ENCODE peak calls at places on chromosomes 13 and 19, in four cellular contexts. A is CD8-positive, alpha-beta T cell; O is pancreas; L is astrocyte of the spinal cord. F is an unnamed sample.

GRCh38 chr13:108326318-108326717 is 56.8 kb downstream of the TNFSF13B start:
- DNase-seq in O (no peak), L (no peak), A (no peak), F (peak)

GRCh38 chr13:63512095-63512494 is 2096.4 kb upstream of the PCDH20 start:
- DNase-seq in O (no peak), A (no peak), L (no peak), F (no peak)

GRCh38 chr19:51572415-51572814 is 1.3 kb downstream of the ZNF175 start:
- DNase-seq in L (no peak), A (no peak), O (no peak), F (peak)

GRCh38 chr13:110748271-110748670 is 34.8 kb downstream of the ING1 start:
- DNase-seq in O (no peak), A (no peak), L (no peak), F (no peak)

GRCh38 chr13:73429691-73430090 is 370.9 kb downstream of the KLF5 start:
- DNase-seq in A (no peak), O (no peak), L (peak), F (no peak)

GRCh38 chr19:57382806-57383488 is 6.7 kb upstream of the ZNF548 start:
- DNase-seq in O (no peak), A (no peak), L (no peak), F (no peak)

GRCh38 chr13:76425930-76426329 is 460.3 kb downstream of the KCTD12 start:
- DNase-seq in A (no peak), O (no peak), L (peak), F (no peak)

GRCh38 chr19:33520048-33520643 is 1.4 kb downstream of the PEPD start:
- DNase-seq in A (no peak), O (no peak), L (no peak), F (no peak)

GRCh38 chr19:38932425-38933179 is 1.9 kb downstream of the MRPS12 start:
- DNase-seq in L (peak), A (peak), O (peak), F (no peak)

GRCh38 chr13:74040200-74040599 is 94.0 kb downstream of the KLF12 start:
- DNase-seq in L (peak), O (peak), A (no peak), F (peak)

GRCh38 chr13:30441304-30441703 is 19.0 kb downstream of the UBE2L5 start:
- DNase-seq in A (no peak), L (no peak), O (no peak), F (no peak)

GRCh38 chr19:3227054-3227626 is 2.7 kb downstream of the CELF5 start:
- DNase-seq in L (no peak), A (no peak), O (no peak), F (no peak)

GRCh38 chr13:34265016-34265692 is 447.2 kb downstream of the RFC3 start:
- DNase-seq in L (no peak), O (no peak), A (no peak), F (no peak)

GRCh38 chr13:76812971-76813691 is 73.1 kb downstream of the KCTD12 start:
- DNase-seq in A (no peak), O (no peak), L (no peak), F (no peak)

GRCh38 chr19:55544014-55544413 is 1.3 kb downstream of the SBK3 start:
- DNase-seq in L (no peak), O (no peak), A (no peak), F (no peak)

GRCh38 chr19:14529254-14530004 is at the start of gene TECR:
- DNase-seq in A (peak), O (peak), L (peak), F (peak)

GRCh38 chr13:89465366-89465765 is 1794.2 kb downstream of the SLITRK5 start:
- DNase-seq in L (peak), A (no peak), O (no peak), F (no peak)

GRCh38 chr13:28527629-28528028 is 32.7 kb upstream of the FLT1 start:
- DNase-seq in A (no peak), L (no peak), O (no peak), F (no peak)

GRCh38 chr19:35717665-35718344 is at the start of gene KMT2B:
- DNase-seq in O (peak), A (no peak), L (peak), F (peak)

GRCh38 chr13:19927117-19927734 is 31.3 kb upstream of the ZMYM2 start:
- DNase-seq in A (no peak), L (peak), O (no peak), F (peak)

GRCh38 chr13:48567521-48568331 is 34.8 kb upstream of the RCBTB2 start:
- DNase-seq in A (no peak), O (no peak), L (no peak), F (no peak)

GRCh38 chr13:71860547-71861131 is 6.4 kb downstream of the DACH1 start:
- DNase-seq in L (no peak), O (no peak), A (no peak), F (no peak)

GRCh38 chr19:47232422-47233211 is 1.6 kb upstream of the BBC3 start:
- DNase-seq in L (peak), O (peak), A (no peak), F (peak)

GRCh38 chr13:113431171-113431570 is 22.1 kb downstream of the ADPRHL1 start:
- DNase-seq in O (no peak), A (no peak), L (no peak), F (no peak)

GRCh38 chr19:51394045-51394836 is 3.9 kb upstream of the C19orf84 start:
- DNase-seq in L (peak), O (peak), A (peak), F (peak)

GRCh38 chr13:46523972-46524737 is 28.8 kb upstream of the LRCH1 start:
- DNase-seq in L (no peak), A (no peak), O (no peak), F (no peak)

GRCh38 chr13:23810842-23811241 is 78.4 kb downstream of the MIPEP start:
- DNase-seq in A (no peak), O (no peak), L (no peak), F (peak)
- TF ChIP-seq CTCF in A (no peak), O (no peak), L (peak), F (peak)

GRCh38 chr19:4447327-4448146 is 10.1 kb downstream of the UBXN6 start:
- DNase-seq in L (no peak), A (no peak), O (peak), F (no peak)

GRCh38 chr19:4446801-4447200 is 10.8 kb downstream of the UBXN6 start:
- DNase-seq in O (peak), L (no peak), A (no peak), F (no peak)

GRCh38 chr19:4449826-4450075 is 7.8 kb downstream of the UBXN6 start:
- DNase-seq in L (no peak), O (no peak), A (no peak), F (no peak)

GRCh38 chr19:4448147-4448985 is 9.2 kb downstream of the UBXN6 start:
- DNase-seq in L (no peak), A (no peak), O (peak), F (no peak)

DNA sequence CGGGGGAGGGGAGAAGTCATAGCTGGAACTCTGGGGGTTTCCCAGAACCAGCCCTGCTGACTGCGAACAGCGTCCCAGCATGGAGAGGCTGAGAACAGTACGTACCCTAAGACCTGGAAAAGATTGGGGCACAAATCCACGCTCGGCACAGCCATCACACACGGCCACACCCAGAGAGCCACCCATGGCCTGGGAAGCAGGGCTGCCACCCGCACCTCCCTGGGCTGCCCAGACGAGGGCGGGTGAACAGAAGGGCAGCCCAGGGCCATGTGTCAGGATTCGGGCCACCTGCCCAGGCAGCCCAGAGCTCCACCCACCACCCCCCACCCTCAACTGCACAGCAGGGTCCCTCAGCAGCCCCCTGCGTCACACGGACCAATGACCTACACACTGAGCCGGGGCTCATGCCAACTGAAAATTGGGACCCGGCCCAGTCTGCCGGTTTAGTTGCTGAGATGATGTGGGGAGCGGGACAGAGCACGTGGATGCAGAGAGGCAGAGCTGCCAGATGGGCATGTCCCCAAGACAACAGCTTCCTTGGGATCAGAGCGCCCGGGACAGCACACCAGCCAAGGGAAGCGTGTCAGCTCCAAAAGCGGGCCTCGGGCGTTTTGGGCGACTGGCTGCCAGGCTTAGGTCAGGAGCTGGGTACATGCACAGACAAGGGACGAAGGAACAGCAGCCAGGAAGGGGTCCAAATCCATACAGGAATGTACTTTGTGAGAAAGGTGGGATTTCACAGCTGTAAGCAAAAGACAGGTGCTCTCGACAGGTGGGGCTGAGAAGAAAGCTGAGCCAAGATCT is 8.4 kb downstream of the UBXN6 start:
- DNase-seq in O (peak), L (no peak), A (no peak), F (no peak)
- TF ChIP-seq CTCF in O (peak), L (no peak), A (no peak), F (no peak)

GRCh38 chr13:23513460-23513859 is 56.8 kb upstream of the TNFRSF19 start:
- DNase-seq in A (no peak), L (no peak), O (no peak), F (no peak)

GRCh38 chr13:23514076-23514475 is 56.1 kb upstream of the TNFRSF19 start:
- DNase-seq in L (no peak), O (no peak), A (no peak), F (no peak)

GRCh38 chr13:23510979-23511735 is 59.1 kb upstream of the TNFRSF19 start:
- DNase-seq in L (peak), A (no peak), O (no peak), F (peak)

GRCh38 chr13:23515116-23515515 is 55.1 kb upstream of the TNFRSF19 start:
- DNase-seq in L (no peak), A (no peak), O (no peak), F (no peak)

GRCh38 chr13:23512762-23513395 is 57.3 kb upstream of the TNFRSF19 start:
- DNase-seq in A (no peak), O (no peak), L (no peak), F (no peak)
- TF ChIP-seq CTCF in A (no peak), O (peak), L (no peak), F (peak)

DNA sequence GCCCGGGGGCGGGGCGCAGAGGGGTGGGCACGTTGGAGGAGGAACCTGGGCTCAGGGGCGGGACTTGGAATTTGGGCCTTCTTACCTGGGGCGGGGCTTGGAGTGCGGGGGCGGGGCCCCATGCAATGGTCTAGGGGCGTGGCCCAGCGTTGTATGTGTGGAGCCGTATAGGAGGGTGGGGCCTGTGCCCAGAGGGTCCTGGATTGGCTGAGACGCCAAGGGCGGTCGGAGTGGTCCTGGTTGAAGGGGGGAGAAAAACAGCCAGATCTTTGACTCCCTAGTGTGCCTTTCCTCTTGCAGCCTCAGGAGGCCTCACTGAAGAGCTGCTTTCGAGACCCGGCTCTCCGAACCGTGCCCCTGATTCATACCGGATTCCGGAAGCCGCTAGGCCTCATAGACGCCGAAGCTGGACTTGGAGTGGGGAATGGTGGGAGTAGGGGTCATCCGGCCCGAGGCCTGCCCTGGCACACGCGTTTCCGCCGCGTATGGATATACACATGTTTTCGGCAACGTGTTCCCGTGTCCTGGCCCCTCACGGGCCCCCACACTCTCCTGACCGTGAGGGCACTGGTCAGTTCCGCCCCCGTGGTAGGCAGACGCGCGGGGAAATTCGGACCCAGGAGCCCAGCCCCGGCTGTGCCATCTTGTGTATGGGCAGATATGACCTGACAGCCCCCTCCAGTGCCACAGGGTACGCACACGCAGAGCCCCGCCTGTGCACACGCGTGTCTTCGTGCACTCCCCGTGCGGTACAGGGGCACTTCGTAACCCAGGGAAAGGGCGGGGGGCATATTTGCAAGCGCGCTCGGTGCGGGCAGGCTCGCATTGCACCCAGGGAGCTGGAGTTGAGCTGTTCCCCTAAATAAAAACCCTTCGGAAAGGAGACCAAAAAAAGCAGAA is 661 bp upstream of the PRR12 start:
- DNase-seq in A (peak), O (peak), L (peak), F (peak)
- TF ChIP-seq CTCF in A (peak), O (peak), L (peak), F (no peak)

GRCh38 chr19:40523322-40524047 is 53.2 kb upstream of the SHKBP1 start:
- DNase-seq in O (peak), A (peak), L (peak), F (peak)
- TF ChIP-seq CTCF in O (peak), A (peak), L (peak), F (peak)

DNA sequence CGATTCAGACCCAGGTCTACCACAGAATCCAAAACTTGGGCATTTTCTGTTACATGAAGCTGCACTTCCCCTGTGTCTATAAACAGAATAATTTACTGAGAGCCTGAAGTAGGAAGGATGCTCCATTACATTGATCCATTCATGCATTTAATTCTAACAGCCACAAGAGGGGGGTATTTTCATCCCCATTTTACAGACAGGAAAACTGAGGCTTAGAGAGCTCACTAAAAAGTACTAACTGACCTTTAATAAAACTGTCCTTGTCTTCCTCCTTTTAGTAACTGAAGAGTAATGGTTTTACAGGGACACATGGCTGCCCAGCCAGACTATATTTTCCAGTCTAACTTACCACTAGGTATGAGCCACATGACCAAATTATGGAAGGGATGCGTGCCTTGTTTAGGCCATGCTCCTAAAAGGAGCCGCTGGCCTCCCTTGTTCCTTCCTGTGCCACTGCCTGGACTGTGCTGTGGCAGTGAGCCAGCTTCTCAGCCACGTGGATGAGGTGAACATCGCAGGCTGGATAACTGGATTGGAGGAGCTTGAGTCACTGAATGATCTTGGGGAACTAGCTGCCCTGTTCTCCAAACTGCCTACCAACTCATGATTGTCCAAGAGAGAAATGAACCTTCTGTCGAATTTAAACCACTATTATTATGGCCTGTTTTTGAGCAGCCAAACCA is 108.3 kb downstream of the DOCK9 start:
- DNase-seq in O (no peak), L (no peak), A (no peak), F (no peak)
- TF ChIP-seq CTCF in O (no peak), L (peak), A (no peak), F (peak)